ENCODE peak calls at places on chromosomes 6 and 20, in seven cellular contexts. F, Y, V, P, G, O and S are unnamed samples.

GRCh38 chr6:108565893-108566292 is 5.2 kb downstream of the FOXO3 start:
- DNase-seq in F (no peak), Y (no peak), V (peak), P (peak), G (peak), O (no peak), S (peak)

GRCh38 chr6:26300359-26300758 is 64.6 kb upstream of the BTN3A2 start:
- DNase-seq in F (no peak), Y (no peak), V (no peak), P (no peak), G (no peak), O (no peak), S (no peak)

GRCh38 chr6:151254451-151255081 is 14.8 kb downstream of the AKAP12 start:
- DNase-seq in F (no peak), Y (no peak), V (no peak), P (no peak), G (no peak), O (no peak), S (peak)

GRCh38 chr6:153537422-153537821 is 406.3 kb upstream of the RGS17 start:
- DNase-seq in F (no peak), Y (no peak), V (no peak), P (no peak), G (no peak), O (no peak), S (peak)

GRCh38 chr6:32954983-32955802 is 2.3 kb upstream of the HLA-DMA start:
- DNase-seq in F (no peak), Y (no peak), V (no peak), P (no peak), G (no peak), O (no peak), S (no peak)

GRCh38 chr6:106731144-106731842 is 101.9 kb downstream of the QRSL1 start:
- DNase-seq in F (no peak), Y (no peak), V (no peak), P (no peak), G (no peak), O (no peak), S (no peak)

GRCh38 chr20:20765696-20766095 is 53.3 kb upstream of the RALGAPA2 start:
- DNase-seq in F (no peak), Y (no peak), V (no peak), P (no peak), G (no peak), O (no peak), S (no peak)

GRCh38 chr6:81561731-81562130 is 190.8 kb downstream of the TENT5A start:
- DNase-seq in F (no peak), Y (no peak), V (no peak), P (no peak), G (no peak), O (no peak), S (no peak)

GRCh38 chr6:42547407-42548329 is 16.2 kb upstream of the UBR2 start:
- DNase-seq in F (peak), Y (peak), V (peak), P (peak), G (peak), O (peak), S (peak)

GRCh38 chr20:17816804-17817590 is 117.2 kb downstream of the BANF2 start:
- DNase-seq in F (no peak), Y (no peak), V (no peak), P (no peak), G (peak), O (no peak), S (peak)

GRCh38 chr6:4402477-4402976 is 267.2 kb upstream of the ECI2 start:
- DNase-seq in F (no peak), Y (peak), V (no peak), P (no peak), G (no peak), O (no peak), S (peak)

GRCh38 chr6:2008383-2008976 is 236.9 kb downstream of the GMDS start:
- DNase-seq in F (no peak), Y (no peak), V (no peak), P (no peak), G (no peak), O (no peak), S (peak)

GRCh38 chr6:88945596-88945995 is 17.8 kb downstream of the RNGTT start:
- DNase-seq in F (no peak), Y (no peak), V (no peak), P (no peak), G (no peak), O (no peak), S (no peak)

GRCh38 chr6:81487489-81487888 is 265.0 kb downstream of the TENT5A start:
- DNase-seq in F (peak), Y (no peak), V (no peak), P (peak), G (peak), O (peak), S (peak)

GRCh38 chr20:31595654-31596411 is 9.3 kb upstream of the ID1 start:
- DNase-seq in F (peak), Y (peak), V (peak), P (peak), G (peak), O (peak), S (peak)

GRCh38 chr6:50709366-50709734 is 4.0 kb upstream of the TFAP2D start:
- DNase-seq in F (no peak), Y (no peak), V (no peak), P (no peak), G (no peak), O (no peak), S (no peak)

GRCh38 chr6:20907486-20908071 is 373.3 kb downstream of the CDKAL1 start:
- DNase-seq in F (no peak), Y (no peak), V (no peak), P (no peak), G (no peak), O (no peak), S (no peak)

GRCh38 chr6:167470101-167470835 is 145.4 kb downstream of the TTLL2 start:
- DNase-seq in F (no peak), Y (no peak), V (no peak), P (no peak), G (no peak), O (no peak), S (no peak)

GRCh38 chr6:3868544-3868943 is 19.4 kb downstream of the FAM50B start:
- DNase-seq in F (no peak), Y (peak), V (no peak), P (no peak), G (no peak), O (no peak), S (peak)

GRCh38 chr6:52426667-52427066 is 6.5 kb downstream of the EFHC1 start:
- DNase-seq in F (no peak), Y (no peak), V (no peak), P (no peak), G (no peak), O (no peak), S (no peak)

GRCh38 chr6:110537208-110538123 is 61.1 kb upstream of the SLC22A16 start:
- DNase-seq in F (no peak), Y (peak), V (no peak), P (no peak), G (no peak), O (no peak), S (peak)

GRCh38 chr20:50170549-50171220 is 17.2 kb upstream of the PEDS1 start:
- DNase-seq in F (no peak), Y (no peak), V (no peak), P (no peak), G (no peak), O (no peak), S (no peak)

GRCh38 chr20:41177636-41178035 is 40.3 kb downstream of the PLCG1 start:
- DNase-seq in F (no peak), Y (peak), V (peak), P (peak), G (no peak), O (no peak), S (peak)

GRCh38 chr6:168385380-168385779 is 55.6 kb upstream of the SMOC2 start:
- DNase-seq in F (no peak), Y (no peak), V (no peak), P (no peak), G (no peak), O (no peak), S (no peak)

GRCh38 chr6:82118150-82118562 is 129.4 kb downstream of the IBTK start:
- DNase-seq in F (no peak), Y (no peak), V (no peak), P (no peak), G (no peak), O (no peak), S (peak)

GRCh38 chr20:59831024-59831900 is 102.2 kb downstream of the SYCP2 start:
- DNase-seq in F (no peak), Y (no peak), V (no peak), P (no peak), G (peak), O (no peak), S (no peak)

GRCh38 chr6:139756381-139756780 is 381.9 kb upstream of the CITED2 start:
- DNase-seq in F (no peak), Y (no peak), V (no peak), P (no peak), G (no peak), O (no peak), S (no peak)

GRCh38 chr6:134235937-134236751 is 81.8 kb downstream of the SGK1 start:
- DNase-seq in F (no peak), Y (no peak), V (no peak), P (no peak), G (no peak), O (no peak), S (peak)

GRCh38 chr6:125041740-125042459 is 79.7 kb downstream of the RNF217 start:
- DNase-seq in F (no peak), Y (no peak), V (no peak), P (no peak), G (no peak), O (no peak), S (peak)
- TF ChIP-seq CTCF in F (no peak), Y (no peak), V (no peak), P (no peak), G (no peak), O (no peak), S (no peak)

DNA sequence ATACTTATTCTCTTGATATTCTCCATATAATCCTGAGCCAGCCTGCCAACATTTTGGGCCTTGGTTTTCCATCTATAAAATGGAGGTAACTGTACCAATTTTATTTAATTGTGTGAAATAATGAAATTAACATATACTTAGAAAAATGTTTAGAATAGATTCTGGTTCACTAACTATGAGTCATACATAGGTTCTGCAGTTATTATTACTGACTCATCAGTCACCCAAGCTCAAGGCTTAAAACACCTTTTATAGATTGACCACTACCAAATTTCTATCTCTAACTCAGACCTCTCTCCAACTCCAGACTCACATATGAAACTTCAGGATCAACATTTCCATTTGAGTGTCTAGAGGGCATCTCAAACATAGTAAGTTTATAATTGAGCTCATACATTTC is 1277.2 kb upstream of the GJE1 start:
- DNase-seq in F (no peak), Y (no peak), V (no peak), P (no peak), G (no peak), O (no peak), S (no peak)
- H3K4me3 ChIP-seq in F (no peak), Y (no peak), V (no peak), P (no peak), G (no peak), O (no peak), S (no peak)

GRCh38 chr20:34829191-34829590 is 3.7 kb upstream of the NCOA6 start:
- DNase-seq in F (no peak), Y (no peak), V (no peak), P (no peak), G (no peak), O (no peak), S (no peak)
- TF ChIP-seq CTCF in F (no peak), Y (no peak), V (no peak), P (no peak), G (no peak), O (no peak), S (no peak)

GRCh38 chr6:55174211-55175013 is at the start of gene HCRTR2:
- DNase-seq in F (no peak), Y (no peak), V (no peak), P (no peak), G (no peak), O (no peak), S (no peak)
- H3K4me3 ChIP-seq in F (no peak), Y (peak), V (no peak), P (no peak), G (peak), O (peak), S (peak)

GRCh38 chr6:9412951-9413559 is 977.7 kb upstream of the SLC35B3 start:
- DNase-seq in F (no peak), Y (no peak), V (no peak), P (no peak), G (no peak), O (peak), S (peak)
- TF ChIP-seq CTCF in F (peak), Y (peak), V (peak), P (no peak), G (peak), O (no peak), S (peak)

GRCh38 chr6:44511126-44511525 is 123.6 kb downstream of the CDC5L start:
- DNase-seq in F (no peak), Y (no peak), V (no peak), P (no peak), G (no peak), O (no peak), S (no peak)
- H3K4me3 ChIP-seq in F (no peak), Y (no peak), V (no peak), P (no peak), G (no peak), O (no peak), S (no peak)

GRCh38 chr6:48280035-48280434 is 169.0 kb upstream of the PTCHD4 start:
- DNase-seq in F (no peak), Y (no peak), V (no peak), P (no peak), G (no peak), O (no peak), S (no peak)
- TF ChIP-seq CTCF in F (no peak), Y (no peak), V (no peak), P (no peak), G (no peak), O (no peak), S (no peak)

GRCh38 chr6:13666194-13667105 is 45.2 kb downstream of the RANBP9 start:
- DNase-seq in F (no peak), Y (no peak), V (no peak), P (no peak), G (no peak), O (no peak), S (no peak)
- H3K4me3 ChIP-seq in F (no peak), Y (no peak), V (no peak), P (no peak), G (no peak), O (no peak), S (no peak)